ENCODE peak calls at places on chromosomes 11 and 22, in five cellular contexts. One of them, this sample, is unnamed.

GRCh38 chr11:33396361-33396760 is 139.2 kb downstream of the HIPK3 start:
- DNase-seq in sigmoid colon: no peak
- DNase-seq in SJSA1: no peak
- DNase-seq in GM23338: no peak
- DNase-seq in heart left ventricle: no peak
- DNase-seq in this sample: no peak

GRCh38 chr11:32987851-32988250 is 27.8 kb upstream of the DEPDC7 start:
- DNase-seq in sigmoid colon: no peak
- DNase-seq in SJSA1: no peak
- DNase-seq in GM23338: peak; percentile 34
- DNase-seq in heart left ventricle: no peak
- DNase-seq in this sample: no peak

GRCh38 chr22:39474351-39474991 is 17.7 kb downstream of the MGAT3 start:
- DNase-seq in sigmoid colon: no peak
- DNase-seq in SJSA1: peak; percentile 80
- DNase-seq in GM23338: peak; percentile 79
- DNase-seq in heart left ventricle: no peak
- DNase-seq in this sample: no peak

GRCh38 chr11:108498046-108498815 is at the start of gene POGLUT3:
- DNase-seq in sigmoid colon: peak; percentile 85
- DNase-seq in SJSA1: peak; percentile 50
- DNase-seq in GM23338: peak; percentile 76
- DNase-seq in heart left ventricle: peak; percentile 57
- DNase-seq in this sample: peak; percentile 88

GRCh38 chr11:123833095-123833494 is 26.9 kb upstream of the OR6M1 start:
- DNase-seq in sigmoid colon: no peak
- DNase-seq in SJSA1: no peak
- DNase-seq in GM23338: no peak
- DNase-seq in heart left ventricle: no peak
- DNase-seq in this sample: no peak

GRCh38 chr11:11163256-11163655 is 189.8 kb downstream of the CSNK2A3 start:
- DNase-seq in sigmoid colon: no peak
- DNase-seq in SJSA1: no peak
- DNase-seq in GM23338: peak; percentile 60
- DNase-seq in heart left ventricle: no peak
- DNase-seq in this sample: peak; percentile 23

GRCh38 chr11:74417860-74418508 is 19.8 kb upstream of the PGM2L1 start:
- DNase-seq in sigmoid colon: no peak
- DNase-seq in SJSA1: no peak
- DNase-seq in GM23338: no peak
- DNase-seq in heart left ventricle: no peak
- DNase-seq in this sample: no peak

GRCh38 chr11:100965346-100965745 is 164.3 kb downstream of the PGR start:
- DNase-seq in sigmoid colon: no peak
- DNase-seq in SJSA1: no peak
- DNase-seq in GM23338: no peak
- DNase-seq in heart left ventricle: no peak
- DNase-seq in this sample: no peak

GRCh38 chr11:92211576-92212167 is 12.9 kb upstream of the FAT3 start:
- DNase-seq in sigmoid colon: no peak
- DNase-seq in SJSA1: no peak
- DNase-seq in GM23338: peak; percentile 63
- DNase-seq in heart left ventricle: peak; percentile 10
- DNase-seq in this sample: peak; percentile 79

GRCh38 chr11:116840224-116840745 is 2.9 kb upstream of the APOA1 start:
- DNase-seq in sigmoid colon: no peak
- DNase-seq in SJSA1: no peak
- DNase-seq in GM23338: peak; percentile 58
- DNase-seq in heart left ventricle: no peak
- DNase-seq in this sample: peak; percentile 41

GRCh38 chr11:45148276-45148675 is 1.8 kb downstream of the PRDM11 start:
- DNase-seq in sigmoid colon: peak; percentile 52
- DNase-seq in SJSA1: no peak
- DNase-seq in GM23338: no peak
- DNase-seq in heart left ventricle: no peak
- DNase-seq in this sample: no peak

GRCh38 chr22:43343262-43343988 is at the start of gene SCUBE1:
- DNase-seq in sigmoid colon: no peak
- DNase-seq in SJSA1: no peak
- DNase-seq in GM23338: peak; percentile 89
- DNase-seq in heart left ventricle: peak; percentile 35
- DNase-seq in this sample: peak; percentile 95

GRCh38 chr22:46589141-46589748 is 30.9 kb upstream of the GRAMD4 start:
- DNase-seq in sigmoid colon: no peak
- DNase-seq in SJSA1: no peak
- DNase-seq in GM23338: no peak
- DNase-seq in heart left ventricle: no peak
- DNase-seq in this sample: peak; percentile 1

GRCh38 chr22:42881982-42882656 is 25.0 kb upstream of the ARFGAP3 start:
- DNase-seq in sigmoid colon: no peak
- DNase-seq in SJSA1: no peak
- DNase-seq in GM23338: no peak
- DNase-seq in heart left ventricle: no peak
- DNase-seq in this sample: no peak

GRCh38 chr11:120457996-120458395 is 53.6 kb upstream of the GRIK4 start:
- DNase-seq in sigmoid colon: no peak
- DNase-seq in SJSA1: no peak
- DNase-seq in GM23338: no peak
- DNase-seq in heart left ventricle: no peak
- DNase-seq in this sample: no peak

GRCh38 chr22:33335611-33336279 is 277.6 kb upstream of the SYN3 start:
- DNase-seq in sigmoid colon: no peak
- DNase-seq in SJSA1: no peak
- DNase-seq in GM23338: no peak
- DNase-seq in heart left ventricle: no peak
- DNase-seq in this sample: no peak
- H3K4me1 ChIP-seq in sigmoid colon: no peaks in the 10 kb centered on the region
- H3K4me1 ChIP-seq in SJSA1: peaks cover 30% of the 10 kb centered on the region
- H3K4me1 ChIP-seq in GM23338: peaks cover 3% of the 10 kb centered on the region
- H3K4me1 ChIP-seq in heart left ventricle: peaks cover 4% of the 10 kb centered on the region
- H3K4me1 ChIP-seq in this sample: no peaks in the 10 kb centered on the region

GRCh38 chr22:23892626-23893445 is 1.3 kb upstream of the MIF start:
- DNase-seq in sigmoid colon: peak; percentile 65
- DNase-seq in SJSA1: no peak
- DNase-seq in GM23338: no peak
- DNase-seq in heart left ventricle: no peak
- DNase-seq in this sample: no peak

GRCh38 chr22:23891726-23892125 is 2.5 kb upstream of the MIF start:
- DNase-seq in sigmoid colon: no peak
- DNase-seq in SJSA1: no peak
- DNase-seq in GM23338: no peak
- DNase-seq in heart left ventricle: no peak
- DNase-seq in this sample: no peak

GRCh38 chr22:23893446-23893956 is 682 bp upstream of the MIF start:
- DNase-seq in sigmoid colon: peak; percentile 46
- DNase-seq in SJSA1: no peak
- DNase-seq in GM23338: no peak
- DNase-seq in heart left ventricle: no peak
- DNase-seq in this sample: no peak

GRCh38 chr22:23893957-23894709 is at the start of gene MIF:
- DNase-seq in sigmoid colon: peak; percentile 96
- DNase-seq in SJSA1: peak; percentile 90
- DNase-seq in GM23338: peak; percentile 98
- DNase-seq in heart left ventricle: peak; percentile 94
- DNase-seq in this sample: peak; percentile 98

GRCh38 chr22:23892130-23892529 is 2.1 kb upstream of the MIF start:
- DNase-seq in sigmoid colon: no peak
- DNase-seq in SJSA1: no peak
- DNase-seq in GM23338: no peak
- DNase-seq in heart left ventricle: no peak
- DNase-seq in this sample: no peak
- H3K4me3 ChIP-seq in sigmoid colon: no peak overlapping the region
- H3K4me3 ChIP-seq in SJSA1: no peak overlapping the region
- H3K4me3 ChIP-seq in GM23338: no peak overlapping the region
- H3K4me3 ChIP-seq in heart left ventricle: no peak overlapping the region
- H3K4me3 ChIP-seq in this sample: no peak overlapping the region

GRCh38 chr11:76808996-76809395 is 25.8 kb downstream of the TSKU start:
- DNase-seq in sigmoid colon: no peak
- DNase-seq in SJSA1: no peak
- DNase-seq in GM23338: no peak
- DNase-seq in heart left ventricle: peak; percentile 3
- DNase-seq in this sample: no peak
- H3K4me1 ChIP-seq in sigmoid colon: no peaks in the 10 kb centered on the region
- H3K4me1 ChIP-seq in SJSA1: peaks cover 15% of the 10 kb centered on the region
- H3K4me1 ChIP-seq in GM23338: no peaks in the 10 kb centered on the region
- H3K4me1 ChIP-seq in heart left ventricle: peaks cover 7% of the 10 kb centered on the region
- H3K4me1 ChIP-seq in this sample: peaks cover 30% of the 10 kb centered on the region

GRCh38 chr11:64289011-64289564 is 2.0 kb upstream of the KCNK4 start:
- DNase-seq in sigmoid colon: no peak
- DNase-seq in SJSA1: no peak
- DNase-seq in GM23338: no peak
- DNase-seq in heart left ventricle: no peak
- DNase-seq in this sample: no peak

GRCh38 chr11:64291746-64292457 is 800 bp downstream of the KCNK4 start:
- DNase-seq in sigmoid colon: no peak
- DNase-seq in SJSA1: no peak
- DNase-seq in GM23338: no peak
- DNase-seq in heart left ventricle: no peak
- DNase-seq in this sample: no peak

GRCh38 chr11:64292458-64293254 is 1.6 kb downstream of the KCNK4 start:
- DNase-seq in sigmoid colon: no peak
- DNase-seq in SJSA1: no peak
- DNase-seq in GM23338: peak; percentile 54
- DNase-seq in heart left ventricle: no peak
- DNase-seq in this sample: peak; percentile 42

GRCh38 chr11:64290352-64290751 is 750 bp upstream of the KCNK4 start:
- DNase-seq in sigmoid colon: no peak
- DNase-seq in SJSA1: no peak
- DNase-seq in GM23338: no peak
- DNase-seq in heart left ventricle: no peak
- DNase-seq in this sample: no peak

GRCh38 chr11:64290894-64291745 is at the start of gene KCNK4:
- DNase-seq in sigmoid colon: no peak
- DNase-seq in SJSA1: no peak
- DNase-seq in GM23338: peak; percentile 54
- DNase-seq in heart left ventricle: no peak
- DNase-seq in this sample: peak; percentile 42
- H3K4me3 ChIP-seq in sigmoid colon: peak within 1 kb of the TSS; percentile 15
- H3K4me3 ChIP-seq in SJSA1: no peak within 1 kb of the TSS
- H3K4me3 ChIP-seq in GM23338: peak within 1 kb of the TSS; percentile 59
- H3K4me3 ChIP-seq in heart left ventricle: peak within 1 kb of the TSS; percentile 49
- H3K4me3 ChIP-seq in this sample: peak within 1 kb of the TSS; percentile 44

DNA sequence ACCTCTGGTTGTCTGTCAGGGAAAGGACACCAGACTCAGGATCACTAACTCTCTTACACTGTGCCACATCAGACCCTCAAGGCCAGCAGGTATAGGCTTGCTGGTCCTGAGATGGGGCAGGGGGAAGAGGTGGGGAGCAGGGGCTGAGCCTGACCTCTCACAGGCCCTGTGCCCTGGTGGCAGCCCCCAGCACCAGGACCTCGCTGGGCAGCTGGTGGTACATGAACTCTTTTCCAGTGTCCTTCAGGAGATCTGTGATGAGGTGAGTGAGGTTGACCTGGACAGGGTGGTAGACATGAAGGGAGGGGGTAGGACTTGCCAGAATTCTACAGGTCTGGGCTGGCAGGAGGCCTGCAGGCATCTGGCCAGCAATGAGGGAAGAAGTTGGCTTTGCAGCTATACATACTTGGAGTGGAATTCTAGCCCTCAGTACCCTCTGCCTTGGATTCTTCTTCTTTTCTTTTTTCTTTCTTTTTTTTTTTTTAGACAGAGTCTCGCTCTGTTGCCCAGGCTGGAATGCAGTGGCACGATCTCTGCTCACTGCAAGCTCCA is 1.4 kb downstream of the NUDT22 start:
- DNase-seq in sigmoid colon: peak; percentile 64
- DNase-seq in SJSA1: no peak
- DNase-seq in GM23338: no peak
- DNase-seq in heart left ventricle: no peak
- DNase-seq in this sample: no peak
- H3K4me1 ChIP-seq in sigmoid colon: no peaks in the 10 kb centered on the region
- H3K4me1 ChIP-seq in SJSA1: peaks cover 47% of the 10 kb centered on the region
- H3K4me1 ChIP-seq in GM23338: peaks cover 12% of the 10 kb centered on the region
- H3K4me1 ChIP-seq in heart left ventricle: peaks cover 28% of the 10 kb centered on the region
- H3K4me1 ChIP-seq in this sample: peaks cover 16% of the 10 kb centered on the region

GRCh38 chr11:86663741-86664140 is 8.7 kb downstream of the ME3 start:
- DNase-seq in sigmoid colon: no peak
- DNase-seq in SJSA1: no peak
- DNase-seq in GM23338: no peak
- DNase-seq in heart left ventricle: no peak
- DNase-seq in this sample: no peak

GRCh38 chr11:86664930-86665329 is 7.5 kb downstream of the ME3 start:
- DNase-seq in sigmoid colon: no peak
- DNase-seq in SJSA1: no peak
- DNase-seq in GM23338: no peak
- DNase-seq in heart left ventricle: no peak
- DNase-seq in this sample: no peak

GRCh38 chr11:86668929-86669328 is 3.5 kb downstream of the ME3 start:
- DNase-seq in sigmoid colon: no peak
- DNase-seq in SJSA1: no peak
- DNase-seq in GM23338: no peak
- DNase-seq in heart left ventricle: no peak
- DNase-seq in this sample: no peak

GRCh38 chr11:86669424-86669823 is 3.0 kb downstream of the ME3 start:
- DNase-seq in sigmoid colon: no peak
- DNase-seq in SJSA1: no peak
- DNase-seq in GM23338: no peak
- DNase-seq in heart left ventricle: no peak
- DNase-seq in this sample: no peak

GRCh38 chr11:86666193-86666592 is 6.2 kb downstream of the ME3 start:
- DNase-seq in sigmoid colon: no peak
- DNase-seq in SJSA1: no peak
- DNase-seq in GM23338: no peak
- DNase-seq in heart left ventricle: no peak
- DNase-seq in this sample: no peak
- H3K4me3 ChIP-seq in sigmoid colon: no peak overlapping the region
- H3K4me3 ChIP-seq in SJSA1: no peak overlapping the region
- H3K4me3 ChIP-seq in GM23338: no peak overlapping the region
- H3K4me3 ChIP-seq in heart left ventricle: no peak overlapping the region
- H3K4me3 ChIP-seq in this sample: no peak overlapping the region

GRCh38 chr22:30539368-30539767 is 7.2 kb downstream of the SEC14L6 start:
- DNase-seq in sigmoid colon: no peak
- DNase-seq in SJSA1: no peak
- DNase-seq in GM23338: no peak
- DNase-seq in heart left ventricle: no peak
- DNase-seq in this sample: no peak
- H3K4me1 ChIP-seq in sigmoid colon: no peaks in the 10 kb centered on the region
- H3K4me1 ChIP-seq in SJSA1: no peaks in the 10 kb centered on the region
- H3K4me1 ChIP-seq in GM23338: no peaks in the 10 kb centered on the region
- H3K4me1 ChIP-seq in heart left ventricle: no peaks in the 10 kb centered on the region
- H3K4me1 ChIP-seq in this sample: peaks cover 5% of the 10 kb centered on the region